ENCODE peak calls at places on chromosomes 2 and 18, in nine cellular contexts. One of them, this sample, is unnamed.

GRCh38 chr2:102848366-102848839 is 86.6 kb downstream of the TMEM182 start:
- DNase-seq in endothelial cell: peak
- DNase-seq in GM20000: peak
- DNase-seq in HFFc6: no peak
- DNase-seq in CD8-positive, alpha-beta T cell: no peak
- DNase-seq in foreskin fibroblast: no peak
- DNase-seq in HL-60: peak
- DNase-seq in adrenal gland: peak
- DNase-seq in AG04449: no peak
- DNase-seq in this sample: no peak

GRCh38 chr2:105617631-105618350 is 126.9 kb upstream of the NCK2 start:
- DNase-seq in AG04449: no peak
- DNase-seq in HL-60: no peak
- DNase-seq in CD8-positive, alpha-beta T cell: no peak
- DNase-seq in foreskin fibroblast: no peak
- DNase-seq in HFFc6: no peak
- DNase-seq in adrenal gland: no peak
- DNase-seq in endothelial cell: no peak
- DNase-seq in GM20000: no peak
- DNase-seq in this sample: no peak

GRCh38 chr18:35502062-35502461 is 4.3 kb upstream of the INO80C start:
- DNase-seq in adrenal gland: no peak
- DNase-seq in foreskin fibroblast: no peak
- DNase-seq in AG04449: no peak
- DNase-seq in HFFc6: no peak
- DNase-seq in HL-60: peak
- DNase-seq in CD8-positive, alpha-beta T cell: no peak
- DNase-seq in GM20000: no peak
- DNase-seq in endothelial cell: no peak
- DNase-seq in this sample: no peak

GRCh38 chr2:148742373-148742772 is 97.8 kb downstream of the EPC2 start:
- DNase-seq in CD8-positive, alpha-beta T cell: no peak
- DNase-seq in adrenal gland: no peak
- DNase-seq in endothelial cell: no peak
- DNase-seq in HL-60: no peak
- DNase-seq in HFFc6: no peak
- DNase-seq in foreskin fibroblast: no peak
- DNase-seq in AG04449: no peak
- DNase-seq in GM20000: no peak
- DNase-seq in this sample: no peak

GRCh38 chr18:812673-813404 is 797 bp upstream of the YES1 start:
- DNase-seq in endothelial cell: peak
- DNase-seq in adrenal gland: peak
- DNase-seq in CD8-positive, alpha-beta T cell: peak
- DNase-seq in HL-60: peak
- DNase-seq in AG04449: no peak
- DNase-seq in HFFc6: peak
- DNase-seq in GM20000: peak
- DNase-seq in foreskin fibroblast: peak
- DNase-seq in this sample: no peak

GRCh38 chr2:109238580-109238979 is 109.6 kb downstream of the SH3RF3 start:
- DNase-seq in foreskin fibroblast: peak
- DNase-seq in HFFc6: peak
- DNase-seq in GM20000: peak
- DNase-seq in endothelial cell: peak
- DNase-seq in CD8-positive, alpha-beta T cell: peak
- DNase-seq in HL-60: peak
- DNase-seq in adrenal gland: peak
- DNase-seq in AG04449: peak
- DNase-seq in this sample: no peak

GRCh38 chr18:32868424-32868823 is 95.6 kb upstream of the KLHL14 start:
- DNase-seq in GM20000: no peak
- DNase-seq in HFFc6: no peak
- DNase-seq in endothelial cell: no peak
- DNase-seq in CD8-positive, alpha-beta T cell: no peak
- DNase-seq in HL-60: no peak
- DNase-seq in adrenal gland: no peak
- DNase-seq in AG04449: no peak
- DNase-seq in foreskin fibroblast: no peak
- DNase-seq in this sample: no peak

GRCh38 chr2:238586931-238587775 is 160.4 kb downstream of the ASB1 start:
- DNase-seq in HFFc6: no peak
- DNase-seq in HL-60: no peak
- DNase-seq in GM20000: no peak
- DNase-seq in AG04449: no peak
- DNase-seq in adrenal gland: no peak
- DNase-seq in CD8-positive, alpha-beta T cell: no peak
- DNase-seq in endothelial cell: no peak
- DNase-seq in foreskin fibroblast: no peak
- DNase-seq in this sample: no peak

GRCh38 chr18:30486856-30487255 is 555.7 kb downstream of the DSC3 start:
- DNase-seq in CD8-positive, alpha-beta T cell: no peak
- DNase-seq in AG04449: no peak
- DNase-seq in endothelial cell: no peak
- DNase-seq in GM20000: no peak
- DNase-seq in HFFc6: peak
- DNase-seq in HL-60: no peak
- DNase-seq in foreskin fibroblast: peak
- DNase-seq in adrenal gland: no peak
- DNase-seq in this sample: no peak

GRCh38 chr2:18244840-18245239 is 315.6 kb downstream of the RDH14 start:
- DNase-seq in CD8-positive, alpha-beta T cell: no peak
- DNase-seq in GM20000: no peak
- DNase-seq in endothelial cell: no peak
- DNase-seq in HFFc6: no peak
- DNase-seq in AG04449: no peak
- DNase-seq in adrenal gland: no peak
- DNase-seq in foreskin fibroblast: no peak
- DNase-seq in HL-60: no peak
- DNase-seq in this sample: no peak

GRCh38 chr2:133458280-133458679 is 110.0 kb downstream of the NCKAP5 start:
- DNase-seq in HL-60: no peak
- DNase-seq in AG04449: no peak
- DNase-seq in GM20000: no peak
- DNase-seq in endothelial cell: no peak
- DNase-seq in foreskin fibroblast: peak
- DNase-seq in HFFc6: no peak
- DNase-seq in CD8-positive, alpha-beta T cell: no peak
- DNase-seq in adrenal gland: no peak
- DNase-seq in this sample: no peak

DNA sequence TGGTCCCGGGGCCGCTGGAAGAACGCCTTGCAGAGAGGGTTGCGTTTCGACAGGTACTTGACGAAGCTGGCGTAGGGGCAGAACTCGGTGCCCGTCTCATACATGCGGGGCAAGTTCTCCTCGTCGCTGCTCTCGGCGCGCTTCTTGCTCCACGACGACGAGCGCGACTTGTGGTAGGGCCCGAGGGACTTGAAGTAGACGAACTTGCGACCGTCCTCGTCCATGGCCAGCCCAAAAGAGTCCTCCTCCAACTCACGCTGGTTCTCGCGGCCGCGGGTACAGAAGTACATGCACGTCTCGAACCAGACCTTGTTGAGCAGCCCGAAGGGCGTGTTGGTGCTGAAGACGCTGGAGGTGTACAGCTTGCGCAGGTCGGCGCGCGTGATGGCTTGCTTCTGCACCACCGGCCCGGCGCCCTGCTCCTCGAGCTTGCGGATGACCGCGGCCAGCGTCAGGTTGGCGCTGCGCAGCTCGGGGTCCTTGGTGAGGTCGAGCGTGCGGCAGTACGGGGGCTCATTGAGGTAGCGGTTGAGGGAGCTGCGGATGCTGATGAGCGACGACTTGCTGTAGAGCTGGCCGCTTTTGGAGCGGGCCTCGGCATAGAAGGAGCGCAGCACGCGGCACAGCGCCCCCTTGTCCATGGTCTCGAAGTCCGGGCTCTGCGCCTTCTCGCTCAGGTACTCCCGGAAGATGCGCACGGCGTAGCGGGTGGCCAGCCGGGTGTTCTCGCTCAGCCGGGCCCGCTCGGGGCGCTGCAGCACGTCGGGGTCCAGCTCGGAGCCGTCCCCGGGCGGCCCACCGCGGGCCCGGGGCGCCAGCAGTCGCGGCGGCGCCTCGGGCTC is 830 bp downstream of the KCTD1 start:
- DNase-seq in CD8-positive, alpha-beta T cell: peak
- DNase-seq in adrenal gland: peak
- DNase-seq in HFFc6: peak
- DNase-seq in HL-60: peak
- DNase-seq in GM20000: peak
- DNase-seq in foreskin fibroblast: peak
- DNase-seq in endothelial cell: peak
- DNase-seq in AG04449: no peak
- DNase-seq in this sample: peak
- TF ChIP-seq CTCF in CD8-positive, alpha-beta T cell: no peak
- TF ChIP-seq CTCF in adrenal gland: peak
- TF ChIP-seq CTCF in HFFc6: peak
- TF ChIP-seq CTCF in HL-60: no peak
- TF ChIP-seq CTCF in GM20000: peak
- TF ChIP-seq CTCF in foreskin fibroblast: peak
- TF ChIP-seq CTCF in endothelial cell: peak
- TF ChIP-seq CTCF in AG04449: peak
- TF ChIP-seq CTCF in this sample: peak

GRCh38 chr18:76822510-76823165 is at the start of gene ZNF236:
- DNase-seq in foreskin fibroblast: peak
- DNase-seq in CD8-positive, alpha-beta T cell: peak
- DNase-seq in GM20000: peak
- DNase-seq in adrenal gland: peak
- DNase-seq in HL-60: peak
- DNase-seq in AG04449: no peak
- DNase-seq in HFFc6: peak
- DNase-seq in endothelial cell: peak
- DNase-seq in this sample: no peak

GRCh38 chr18:76823166-76823539 is 796 bp downstream of the ZNF236 start:
- DNase-seq in endothelial cell: no peak
- DNase-seq in AG04449: no peak
- DNase-seq in adrenal gland: peak
- DNase-seq in HL-60: no peak
- DNase-seq in GM20000: no peak
- DNase-seq in foreskin fibroblast: no peak
- DNase-seq in HFFc6: no peak
- DNase-seq in CD8-positive, alpha-beta T cell: no peak
- DNase-seq in this sample: no peak

GRCh38 chr18:76824136-76824676 is 1.8 kb downstream of the ZNF236 start:
- DNase-seq in AG04449: no peak
- DNase-seq in HL-60: no peak
- DNase-seq in HFFc6: no peak
- DNase-seq in foreskin fibroblast: no peak
- DNase-seq in CD8-positive, alpha-beta T cell: no peak
- DNase-seq in GM20000: no peak
- DNase-seq in adrenal gland: peak
- DNase-seq in endothelial cell: no peak
- DNase-seq in this sample: no peak

GRCh38 chr18:76824754-76825153 is 2.4 kb downstream of the ZNF236 start:
- DNase-seq in adrenal gland: no peak
- DNase-seq in HL-60: no peak
- DNase-seq in HFFc6: no peak
- DNase-seq in AG04449: no peak
- DNase-seq in GM20000: no peak
- DNase-seq in endothelial cell: no peak
- DNase-seq in CD8-positive, alpha-beta T cell: no peak
- DNase-seq in foreskin fibroblast: no peak
- DNase-seq in this sample: no peak

GRCh38 chr18:76823574-76823973 is 1.2 kb downstream of the ZNF236 start:
- DNase-seq in endothelial cell: peak
- DNase-seq in HFFc6: no peak
- DNase-seq in adrenal gland: peak
- DNase-seq in foreskin fibroblast: peak
- DNase-seq in GM20000: peak
- DNase-seq in AG04449: no peak
- DNase-seq in HL-60: no peak
- DNase-seq in CD8-positive, alpha-beta T cell: no peak
- DNase-seq in this sample: no peak
- TF ChIP-seq CTCF in endothelial cell: no peak
- TF ChIP-seq CTCF in HFFc6: peak
- TF ChIP-seq CTCF in adrenal gland: no peak
- TF ChIP-seq CTCF in foreskin fibroblast: peak
- TF ChIP-seq CTCF in GM20000: no peak
- TF ChIP-seq CTCF in AG04449: peak
- TF ChIP-seq CTCF in HL-60: no peak
- TF ChIP-seq CTCF in CD8-positive, alpha-beta T cell: no peak
- TF ChIP-seq CTCF in this sample: peak

DNA sequence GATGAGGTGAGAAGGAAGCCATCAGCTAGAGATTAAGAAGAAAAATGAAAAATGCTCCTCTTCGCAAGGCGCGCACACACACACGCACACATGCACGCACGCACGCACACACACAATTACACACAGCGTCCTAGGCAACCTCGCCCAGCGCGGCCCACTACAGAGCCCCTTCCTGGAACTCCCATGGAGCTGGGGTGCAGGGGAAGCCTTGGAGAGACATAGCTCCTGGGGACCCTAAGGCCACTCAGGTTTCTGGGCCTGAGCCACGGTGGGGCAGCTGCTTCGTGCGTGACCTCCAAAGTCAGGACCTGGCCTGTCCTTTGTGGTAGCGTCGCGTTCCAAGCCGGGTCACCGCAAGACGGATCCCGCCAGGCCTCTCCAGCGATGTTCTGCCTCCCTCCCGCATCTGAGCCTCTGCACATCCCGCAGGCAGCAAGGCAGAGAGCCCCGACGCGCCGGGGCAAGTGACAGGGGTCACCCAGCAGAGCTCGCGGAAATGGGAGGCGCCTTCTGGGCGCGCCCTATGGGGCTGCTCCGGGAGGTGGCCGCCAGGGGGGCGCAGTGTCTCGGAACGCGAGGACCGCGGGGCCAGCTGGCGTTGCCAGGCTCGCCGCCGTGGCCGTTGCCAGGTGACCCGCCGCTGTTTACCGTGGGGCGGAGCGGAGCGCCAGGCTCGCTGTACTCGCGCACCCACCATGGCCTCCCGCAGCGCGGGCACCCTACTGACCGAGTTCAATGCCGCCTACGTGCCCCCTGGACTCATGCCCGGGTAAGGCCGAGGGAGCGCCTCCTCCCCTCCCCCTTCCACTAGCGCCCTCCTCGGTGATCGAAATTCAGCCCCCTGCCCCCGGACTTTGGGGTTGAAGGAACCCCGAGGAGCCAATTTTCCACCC is 79.0 kb downstream of the CIB4 start:
- DNase-seq in GM20000: no peak
- DNase-seq in adrenal gland: peak
- DNase-seq in HL-60: peak
- DNase-seq in foreskin fibroblast: peak
- DNase-seq in CD8-positive, alpha-beta T cell: peak
- DNase-seq in endothelial cell: peak
- DNase-seq in AG04449: no peak
- DNase-seq in HFFc6: no peak
- DNase-seq in this sample: no peak
- TF ChIP-seq CTCF in GM20000: no peak
- TF ChIP-seq CTCF in adrenal gland: no peak
- TF ChIP-seq CTCF in HL-60: no peak
- TF ChIP-seq CTCF in foreskin fibroblast: no peak
- TF ChIP-seq CTCF in CD8-positive, alpha-beta T cell: no peak
- TF ChIP-seq CTCF in endothelial cell: no peak
- TF ChIP-seq CTCF in AG04449: peak
- TF ChIP-seq CTCF in HFFc6: peak
- TF ChIP-seq CTCF in this sample: no peak

DNA sequence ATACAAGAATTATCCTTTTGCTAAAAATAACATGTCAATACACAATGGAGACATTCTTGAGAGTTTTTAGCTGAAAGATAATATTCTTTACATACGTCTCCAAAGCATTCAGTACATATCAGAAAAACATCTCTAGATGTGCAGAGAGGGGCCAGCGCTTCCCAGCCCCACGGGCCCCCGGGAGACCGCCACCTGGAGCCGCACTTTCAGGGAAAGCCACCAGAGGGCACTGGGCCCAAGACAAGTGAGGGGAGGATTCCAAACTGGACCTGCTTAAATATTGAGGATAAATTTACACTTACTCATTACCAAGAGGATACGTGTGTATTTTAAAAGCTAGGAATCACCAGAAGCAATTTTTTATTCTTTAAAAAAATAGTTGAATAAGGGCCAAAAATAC is 499.5 kb downstream of the GALR1 start:
- DNase-seq in adrenal gland: no peak
- DNase-seq in GM20000: peak
- DNase-seq in CD8-positive, alpha-beta T cell: no peak
- DNase-seq in foreskin fibroblast: no peak
- DNase-seq in HL-60: no peak
- DNase-seq in endothelial cell: peak
- DNase-seq in HFFc6: no peak
- DNase-seq in AG04449: no peak
- DNase-seq in this sample: no peak
- TF ChIP-seq CTCF in adrenal gland: no peak
- TF ChIP-seq CTCF in GM20000: peak
- TF ChIP-seq CTCF in CD8-positive, alpha-beta T cell: no peak
- TF ChIP-seq CTCF in foreskin fibroblast: no peak
- TF ChIP-seq CTCF in HL-60: peak
- TF ChIP-seq CTCF in endothelial cell: peak
- TF ChIP-seq CTCF in HFFc6: peak
- TF ChIP-seq CTCF in AG04449: no peak
- TF ChIP-seq CTCF in this sample: peak

This sample was measured in chondrocyte.